ENCODE peak calls at places on chromosomes 6 and 20, in nine cellular contexts. One of them, this sample, is unnamed.

GRCh38 chr20:14434379-14435136 is 97.1 kb upstream of the FLRT3 start:
- DNase-seq in heart right ventricle: no peak
- DNase-seq in NCI-H345: no peak
- DNase-seq in neuronal stem cell: no peak
- DNase-seq in posterior vena cava: no peak
- DNase-seq in Jurkat, Clone E6-1: no peak
- DNase-seq in iPS-NIHi11: no peak
- DNase-seq in mucosa of gallbladder: no peak
- DNase-seq in NCI-H1436 treated with DMSO at 0.1 percent for 48 hours: no peak
- DNase-seq in this sample: no peak

GRCh38 chr6:130788954-130789353 is 38.3 kb upstream of the SMLR1 start:
- DNase-seq in posterior vena cava: no peak
- DNase-seq in Jurkat, Clone E6-1: no peak
- DNase-seq in iPS-NIHi11: no peak
- DNase-seq in neuronal stem cell: no peak
- DNase-seq in heart right ventricle: no peak
- DNase-seq in mucosa of gallbladder: no peak
- DNase-seq in NCI-H1436 treated with DMSO at 0.1 percent for 48 hours: no peak
- DNase-seq in NCI-H345: no peak
- DNase-seq in this sample: no peak

GRCh38 chr6:132937466-132937906 is 123.1 kb downstream of the RPS12 start:
- DNase-seq in NCI-H1436 treated with DMSO at 0.1 percent for 48 hours: peak
- DNase-seq in Jurkat, Clone E6-1: peak
- DNase-seq in neuronal stem cell: peak
- DNase-seq in iPS-NIHi11: peak
- DNase-seq in heart right ventricle: peak
- DNase-seq in NCI-H345: peak
- DNase-seq in mucosa of gallbladder: peak
- DNase-seq in posterior vena cava: no peak
- DNase-seq in this sample: no peak

GRCh38 chr6:113857565-113858066 is 471 bp downstream of the MARCKS start:
- DNase-seq in posterior vena cava: no peak
- DNase-seq in mucosa of gallbladder: no peak
- DNase-seq in iPS-NIHi11: peak
- DNase-seq in neuronal stem cell: peak
- DNase-seq in NCI-H1436 treated with DMSO at 0.1 percent for 48 hours: no peak
- DNase-seq in heart right ventricle: peak
- DNase-seq in Jurkat, Clone E6-1: no peak
- DNase-seq in NCI-H345: peak
- DNase-seq in this sample: no peak

GRCh38 chr6:41636803-41637178 is 1.5 kb upstream of the MDFI start:
- DNase-seq in iPS-NIHi11: peak
- DNase-seq in mucosa of gallbladder: peak
- DNase-seq in heart right ventricle: no peak
- DNase-seq in posterior vena cava: peak
- DNase-seq in Jurkat, Clone E6-1: no peak
- DNase-seq in NCI-H1436 treated with DMSO at 0.1 percent for 48 hours: no peak
- DNase-seq in NCI-H345: no peak
- DNase-seq in neuronal stem cell: no peak
- DNase-seq in this sample: no peak

GRCh38 chr6:1581120-1581991 is 28.4 kb upstream of the FOXC1 start:
- DNase-seq in mucosa of gallbladder: no peak
- DNase-seq in heart right ventricle: no peak
- DNase-seq in neuronal stem cell: no peak
- DNase-seq in NCI-H1436 treated with DMSO at 0.1 percent for 48 hours: no peak
- DNase-seq in NCI-H345: no peak
- DNase-seq in posterior vena cava: no peak
- DNase-seq in iPS-NIHi11: no peak
- DNase-seq in Jurkat, Clone E6-1: no peak
- DNase-seq in this sample: no peak

GRCh38 chr6:33894438-33894837 is 90.6 kb upstream of the MLN start:
- DNase-seq in NCI-H1436 treated with DMSO at 0.1 percent for 48 hours: no peak
- DNase-seq in iPS-NIHi11: no peak
- DNase-seq in heart right ventricle: peak
- DNase-seq in NCI-H345: no peak
- DNase-seq in posterior vena cava: no peak
- DNase-seq in mucosa of gallbladder: no peak
- DNase-seq in Jurkat, Clone E6-1: no peak
- DNase-seq in neuronal stem cell: no peak
- DNase-seq in this sample: no peak

GRCh38 chr6:71367763-71368162 is 79.2 kb downstream of the OGFRL1 start:
- DNase-seq in neuronal stem cell: no peak
- DNase-seq in heart right ventricle: no peak
- DNase-seq in NCI-H345: no peak
- DNase-seq in NCI-H1436 treated with DMSO at 0.1 percent for 48 hours: no peak
- DNase-seq in mucosa of gallbladder: no peak
- DNase-seq in posterior vena cava: no peak
- DNase-seq in Jurkat, Clone E6-1: no peak
- DNase-seq in iPS-NIHi11: no peak
- DNase-seq in this sample: no peak